ENCODE peak calls at places on chromosome 5, in five cellular contexts. J, F, K, E and U are unnamed samples.

GRCh38 chr5:105708442-105708841 is 1962.3 kb downstream of the EFNA5 start:
- DNase-seq in J (no peak), F (no peak), K (no peak), E (no peak), U (no peak)

GRCh38 chr5:135194573-135195266 is 160.7 kb upstream of the PITX1 start:
- DNase-seq in J (no peak), F (no peak), K (peak), E (no peak), U (no peak)

GRCh38 chr5:159338143-159338542 is 7.9 kb upstream of the IL12B start:
- DNase-seq in J (no peak), F (no peak), K (no peak), E (no peak), U (no peak)

GRCh38 chr5:41195228-41195627 is 18.1 kb downstream of the C6 start:
- DNase-seq in J (no peak), F (no peak), K (no peak), E (no peak), U (no peak)

GRCh38 chr5:72109625-72110024 is 2.4 kb downstream of the MAP1B start:
- DNase-seq in J (no peak), F (no peak), K (no peak), E (no peak), U (no peak)

GRCh38 chr5:164277720-164278119 is 772.3 kb downstream of the MAT2B start:
- DNase-seq in J (no peak), F (no peak), K (no peak), E (no peak), U (no peak)

GRCh38 chr5:17219006-17219422 is 1.6 kb downstream of the BASP1 start:
- DNase-seq in J (peak), F (peak), K (no peak), E (no peak), U (peak)

GRCh38 chr5:158908690-158909325 is 190.9 kb downstream of the EBF1 start:
- DNase-seq in J (no peak), F (peak), K (no peak), E (no peak), U (no peak)

GRCh38 chr5:88925692-88926490 is 42.9 kb upstream of the MEF2C start:
- DNase-seq in J (no peak), F (no peak), K (no peak), E (no peak), U (no peak)

GRCh38 chr5:80961376-80962281 is 1.5 kb downstream of the RASGRF2 start:
- DNase-seq in J (no peak), F (no peak), K (no peak), E (no peak), U (no peak)

GRCh38 chr5:151694035-151694485 is 7.3 kb upstream of the SPARC start:
- DNase-seq in J (no peak), F (no peak), K (peak), E (no peak), U (no peak)

GRCh38 chr5:40413747-40414146 is 266.0 kb upstream of the PTGER4 start:
- DNase-seq in J (no peak), F (no peak), K (peak), E (no peak), U (no peak)

GRCh38 chr5:77924081-77924480 is 147.9 kb upstream of the TBCA start:
- DNase-seq in J (no peak), F (no peak), K (no peak), E (no peak), U (no peak)

GRCh38 chr5:163089233-163089632 is 348.2 kb upstream of the CCNG1 start:
- DNase-seq in J (no peak), F (no peak), K (no peak), E (no peak), U (no peak)

GRCh38 chr5:141787376-141787775 is 90.8 kb downstream of the PCDH1 start:
- DNase-seq in J (no peak), F (no peak), K (peak), E (no peak), U (no peak)

GRCh38 chr5:176693477-176693851 is 46.2 kb downstream of the TSPAN17 start:
- DNase-seq in J (no peak), F (no peak), K (no peak), E (no peak), U (no peak)

GRCh38 chr5:32506251-32506661 is 61.7 kb upstream of the ZFR start:
- DNase-seq in J (no peak), F (no peak), K (peak), E (no peak), U (no peak)

GRCh38 chr5:180831139-180832080 is 28.8 kb upstream of the MGAT1 start:
- DNase-seq in J (peak), F (peak), K (peak), E (peak), U (peak)

GRCh38 chr5:165881259-165881658 is 2375.8 kb downstream of the MAT2B start:
- DNase-seq in J (no peak), F (no peak), K (no peak), E (no peak), U (no peak)

GRCh38 chr5:177982072-177982727 is 13.8 kb downstream of the PROP1 start:
- DNase-seq in J (no peak), F (no peak), K (no peak), E (no peak), U (no peak)

GRCh38 chr5:132748522-132749000 is 1.3 kb downstream of the CCNI2 start:
- DNase-seq in J (no peak), F (no peak), K (no peak), E (no peak), U (peak)

GRCh38 chr5:180084638-180085561 is 13.3 kb upstream of the RNF130 start:
- DNase-seq in J (no peak), F (peak), K (no peak), E (no peak), U (no peak)

GRCh38 chr5:6729400-6730310 is 16.4 kb downstream of the TENT4A start:
- DNase-seq in J (no peak), F (peak), K (no peak), E (no peak), U (no peak)

GRCh38 chr5:171628344-171628743 is 157.3 kb upstream of the SMIM23 start:
- DNase-seq in J (no peak), F (no peak), K (peak), E (no peak), U (no peak)

GRCh38 chr5:180069589-180070247 is 1.8 kb downstream of the RNF130 start:
- DNase-seq in J (no peak), F (no peak), K (peak), E (peak), U (no peak)

GRCh38 chr5:115873392-115873791 is 31.7 kb downstream of the AP3S1 start:
- DNase-seq in J (no peak), F (no peak), K (peak), E (no peak), U (no peak)

GRCh38 chr5:84088996-84089395 is 295.7 kb downstream of the EDIL3 start:
- DNase-seq in J (no peak), F (no peak), K (peak), E (no peak), U (no peak)

GRCh38 chr5:93577807-93578178 is 3.2 kb downstream of the NR2F1-AS1 start:
- DNase-seq in J (no peak), F (no peak), K (no peak), E (no peak), U (peak)

GRCh38 chr5:153883829-153884228 is 154.9 kb downstream of the FAM114A2 start:
- DNase-seq in J (no peak), F (no peak), K (peak), E (no peak), U (no peak)

GRCh38 chr5:135456238-135457099 is 4.3 kb upstream of the TIFAB start:
- DNase-seq in J (no peak), F (no peak), K (peak), E (peak), U (peak)

GRCh38 chr5:113294341-113295110 is 140.3 kb downstream of the TSSK1B start:
- DNase-seq in J (peak), F (peak), K (peak), E (peak), U (peak)

GRCh38 chr5:97844797-97845196 is 661.8 kb upstream of the RIOK2 start:
- DNase-seq in J (no peak), F (no peak), K (no peak), E (no peak), U (no peak)

GRCh38 chr5:172640139-172640538 is 924 bp upstream of the NEURL1B start:
- DNase-seq in J (no peak), F (no peak), K (no peak), E (no peak), U (no peak)

GRCh38 chr5:14229734-14230133 is 86.6 kb downstream of the TRIO start:
- DNase-seq in J (no peak), F (no peak), K (no peak), E (no peak), U (no peak)

GRCh38 chr5:158807947-158808346 is 291.8 kb downstream of the EBF1 start:
- DNase-seq in J (no peak), F (no peak), K (peak), E (no peak), U (no peak)

GRCh38 chr5:855771-856530 is 5.2 kb upstream of the ZDHHC11 start:
- DNase-seq in J (no peak), F (peak), K (no peak), E (no peak), U (no peak)

DNA sequence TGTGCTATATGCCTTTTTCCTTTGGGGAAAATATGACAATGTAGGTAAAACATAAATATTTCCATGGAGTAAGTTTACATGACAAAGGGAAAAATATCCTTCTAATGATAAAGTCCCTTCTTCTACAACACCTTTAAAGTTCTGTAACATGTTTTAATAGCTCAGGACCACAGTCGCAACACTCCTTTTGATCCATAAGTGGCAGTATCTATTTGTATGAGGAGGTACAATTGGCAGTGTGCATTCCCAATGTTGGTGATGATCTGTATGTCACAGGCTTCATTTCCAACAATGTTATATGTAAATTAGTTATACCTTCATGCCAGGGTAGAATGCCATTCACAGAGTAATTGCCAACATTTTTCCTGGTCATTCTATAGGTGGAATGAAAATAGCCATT is 127.1 kb upstream of the CCNH start:
- DNase-seq in J (no peak), F (no peak), K (no peak), E (no peak), U (no peak)
- TF ChIP-seq CTCF in J (no peak), F (no peak), K (no peak), E (no peak), U (no peak)

GRCh38 chr5:37552770-37553719 is 173.9 kb downstream of the WDR70 start:
- DNase-seq in J (no peak), F (no peak), K (peak), E (no peak), U (no peak)

GRCh38 chr5:37557734-37558293 is 178.7 kb downstream of the WDR70 start:
- DNase-seq in J (no peak), F (no peak), K (no peak), E (no peak), U (no peak)

GRCh38 chr5:37553720-37554402 is 174.7 kb downstream of the WDR70 start:
- DNase-seq in J (no peak), F (no peak), K (peak), E (no peak), U (no peak)

GRCh38 chr5:37554403-37554739 is 175.3 kb downstream of the WDR70 start:
- DNase-seq in J (no peak), F (no peak), K (no peak), E (no peak), U (no peak)

GRCh38 chr5:37554938-37555337 is 175.8 kb downstream of the WDR70 start:
- DNase-seq in J (no peak), F (no peak), K (no peak), E (no peak), U (no peak)
- TF ChIP-seq CTCF in J (peak), F (no peak), K (peak), E (no peak), U (peak)

DNA sequence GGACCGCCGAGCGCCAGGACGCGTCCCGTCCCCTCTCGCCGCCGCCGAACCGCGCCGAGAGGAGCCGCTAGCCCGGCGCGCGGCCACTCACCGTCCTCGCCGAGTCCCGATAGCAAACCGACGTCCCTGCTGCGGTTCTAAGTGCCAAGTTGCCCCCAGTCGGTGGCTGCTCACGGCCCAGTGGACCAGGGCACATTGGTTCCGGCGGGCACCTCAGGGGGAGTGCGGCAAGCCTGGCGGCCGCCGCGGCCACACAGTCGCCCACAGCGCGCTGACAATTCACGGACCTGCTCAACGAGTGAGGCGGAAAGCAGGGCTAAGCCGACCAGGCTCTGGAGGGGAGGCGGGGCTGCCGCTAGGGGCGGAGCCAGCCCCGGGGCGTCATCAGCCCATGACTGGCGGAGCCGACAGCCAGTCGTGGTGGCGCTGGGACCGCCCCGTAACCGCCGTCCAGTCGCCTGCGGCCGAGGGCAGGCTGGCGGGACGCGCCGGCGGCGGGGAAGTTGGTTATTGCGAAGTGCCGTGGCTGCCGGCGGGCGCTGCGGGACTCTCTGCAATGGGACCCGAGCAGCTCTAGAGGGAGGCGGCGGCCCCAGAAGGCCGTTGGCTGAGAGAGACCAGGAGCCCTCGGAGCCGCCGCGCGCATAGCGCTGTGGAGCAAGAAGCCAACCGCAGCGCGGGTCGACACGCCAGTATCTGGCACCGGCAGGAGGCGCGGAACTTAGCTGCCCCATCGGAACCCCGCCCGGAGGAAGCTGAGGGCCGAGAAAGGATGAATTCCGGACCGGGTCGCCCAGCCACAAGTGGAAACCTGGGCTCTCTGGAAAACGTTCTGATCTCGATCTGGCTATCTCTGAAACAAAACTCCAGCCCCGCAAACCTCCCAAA is at the start of gene MARCHF3:
- DNase-seq in J (peak), F (peak), K (peak), E (peak), U (peak)
- TF ChIP-seq CTCF in J (peak), F (no peak), K (peak), E (no peak), U (no peak)

DNA sequence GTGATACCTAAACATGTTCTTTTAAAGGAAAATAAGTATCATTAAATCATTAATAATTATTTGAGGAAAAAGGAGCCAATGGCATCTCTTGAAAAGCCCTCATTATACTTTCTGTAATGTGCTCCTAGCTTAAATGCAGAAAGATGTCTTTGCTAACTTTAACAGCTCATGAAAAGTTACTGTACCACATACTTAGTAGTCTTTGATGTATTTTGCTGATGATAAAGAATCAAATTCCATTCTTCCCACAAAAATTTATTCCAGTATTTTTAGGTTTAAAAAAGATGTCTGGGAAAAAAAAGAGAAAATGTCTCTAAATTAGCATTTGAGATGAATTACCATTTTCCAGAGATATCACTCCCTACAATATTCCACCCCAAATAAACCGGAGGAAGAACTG is 112.5 kb downstream of the PPP2R2B start:
- DNase-seq in J (no peak), F (no peak), K (no peak), E (no peak), U (no peak)
- TF ChIP-seq CTCF in J (no peak), F (no peak), K (no peak), E (no peak), U (no peak)